ENCODE peak calls at places on chromosomes 11 and 22, in five cellular contexts. One of them, this sample, is unnamed.

GRCh38 chr22:24009227-24010017 is 1.7 kb upstream of the CABIN1 start:
- DNase-seq in stomach: no peak
- DNase-seq in transverse colon: no peak
- DNase-seq in SK-N-SH: no peak
- DNase-seq in GM23338: no peak
- DNase-seq in this sample: no peak

GRCh38 chr22:19429950-19430889 is 1.3 kb downstream of the HIRA start:
- DNase-seq in stomach: peak; percentile 40
- DNase-seq in transverse colon: peak; percentile 26
- DNase-seq in SK-N-SH: peak; percentile 40
- DNase-seq in GM23338: peak; percentile 28
- DNase-seq in this sample: no peak

GRCh38 chr22:24208012-24208749 is 26.9 kb downstream of the SUSD2 start:
- DNase-seq in stomach: peak; percentile 58
- DNase-seq in transverse colon: no peak
- DNase-seq in SK-N-SH: peak; percentile 2
- DNase-seq in GM23338: no peak
- DNase-seq in this sample: peak; percentile 80

GRCh38 chr22:31561238-31561887 is 65.0 kb downstream of the SFI1 start:
- DNase-seq in stomach: peak; percentile 83
- DNase-seq in transverse colon: peak; percentile 84
- DNase-seq in SK-N-SH: peak; percentile 76
- DNase-seq in GM23338: peak; percentile 95
- DNase-seq in this sample: no peak

GRCh38 chr11:284081-285020 is 4.6 kb upstream of the PGGHG start:
- DNase-seq in stomach: no peak
- DNase-seq in transverse colon: no peak
- DNase-seq in SK-N-SH: peak; percentile 34
- DNase-seq in GM23338: no peak
- DNase-seq in this sample: no peak

GRCh38 chr22:47630741-47631534 is 868.5 kb downstream of the TBC1D22A start:
- DNase-seq in stomach: peak; percentile 20
- DNase-seq in transverse colon: no peak
- DNase-seq in SK-N-SH: no peak
- DNase-seq in GM23338: no peak
- DNase-seq in this sample: no peak

GRCh38 chr11:110587972-110588371 is 124.3 kb downstream of the ARHGAP20 start:
- DNase-seq in stomach: no peak
- DNase-seq in transverse colon: no peak
- DNase-seq in SK-N-SH: no peak
- DNase-seq in GM23338: no peak
- DNase-seq in this sample: no peak

GRCh38 chr22:47787501-47788227 is 1025.2 kb downstream of the TBC1D22A start:
- DNase-seq in stomach: no peak
- DNase-seq in transverse colon: no peak
- DNase-seq in SK-N-SH: no peak
- DNase-seq in GM23338: no peak
- DNase-seq in this sample: no peak

DNA sequence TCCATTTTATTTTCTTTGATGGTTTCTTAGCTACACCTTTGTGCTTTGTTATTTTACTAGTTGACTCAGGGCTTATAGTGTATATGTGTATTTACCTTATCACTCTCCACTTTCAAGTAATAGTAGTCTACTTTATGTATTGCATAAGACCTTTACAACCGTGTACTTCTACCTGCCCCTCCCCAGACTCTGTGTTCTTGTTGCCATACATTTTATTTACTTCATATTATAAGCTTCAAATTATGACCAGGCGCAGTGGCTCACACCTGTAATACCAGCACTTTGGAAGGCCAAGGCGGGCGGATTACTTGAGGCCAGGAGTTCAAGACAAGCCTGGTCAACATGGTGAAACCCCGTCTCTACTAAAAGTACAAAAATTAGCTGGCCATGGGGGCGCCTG is 28.2 kb upstream of the CTSD start:
- DNase-seq in stomach: no peak
- DNase-seq in transverse colon: peak; percentile 57
- DNase-seq in SK-N-SH: no peak
- DNase-seq in GM23338: no peak
- DNase-seq in this sample: no peak
- H3K4me1 ChIP-seq in stomach: no peaks in the 10 kb centered on the region
- H3K4me1 ChIP-seq in transverse colon: no peaks in the 10 kb centered on the region
- H3K4me1 ChIP-seq in SK-N-SH: peaks cover 4% of the 10 kb centered on the region
- H3K4me1 ChIP-seq in GM23338: no peaks in the 10 kb centered on the region
- H3K4me1 ChIP-seq in this sample: no peaks in the 10 kb centered on the region

DNA sequence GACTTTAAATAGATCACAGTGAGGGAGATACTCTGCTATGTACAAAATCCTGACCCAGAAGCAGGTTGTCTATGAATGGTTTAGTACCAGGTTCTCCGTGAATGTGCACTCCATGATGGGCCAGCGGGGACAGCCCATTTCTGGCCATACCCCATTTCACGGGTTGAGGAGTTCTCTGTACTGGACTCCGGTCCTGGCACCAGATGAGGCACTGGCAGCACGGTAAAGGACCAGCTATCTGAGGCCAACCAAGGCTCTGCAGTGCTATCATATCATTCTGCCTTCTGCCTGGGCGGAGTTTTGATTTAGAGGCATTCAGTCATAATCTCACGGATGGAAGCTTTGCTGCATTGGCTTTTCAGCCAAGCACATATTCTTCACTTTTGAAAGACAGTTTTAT is 18.5 kb upstream of the KMT5B start:
- DNase-seq in stomach: no peak
- DNase-seq in transverse colon: no peak
- DNase-seq in SK-N-SH: no peak
- DNase-seq in GM23338: no peak
- DNase-seq in this sample: no peak
- H3K4me3 ChIP-seq in stomach: no peak overlapping the region
- H3K4me3 ChIP-seq in transverse colon: no peak overlapping the region
- H3K4me3 ChIP-seq in SK-N-SH: no peak overlapping the region
- H3K4me3 ChIP-seq in GM23338: no peak overlapping the region
- H3K4me3 ChIP-seq in this sample: no peak overlapping the region

DNA sequence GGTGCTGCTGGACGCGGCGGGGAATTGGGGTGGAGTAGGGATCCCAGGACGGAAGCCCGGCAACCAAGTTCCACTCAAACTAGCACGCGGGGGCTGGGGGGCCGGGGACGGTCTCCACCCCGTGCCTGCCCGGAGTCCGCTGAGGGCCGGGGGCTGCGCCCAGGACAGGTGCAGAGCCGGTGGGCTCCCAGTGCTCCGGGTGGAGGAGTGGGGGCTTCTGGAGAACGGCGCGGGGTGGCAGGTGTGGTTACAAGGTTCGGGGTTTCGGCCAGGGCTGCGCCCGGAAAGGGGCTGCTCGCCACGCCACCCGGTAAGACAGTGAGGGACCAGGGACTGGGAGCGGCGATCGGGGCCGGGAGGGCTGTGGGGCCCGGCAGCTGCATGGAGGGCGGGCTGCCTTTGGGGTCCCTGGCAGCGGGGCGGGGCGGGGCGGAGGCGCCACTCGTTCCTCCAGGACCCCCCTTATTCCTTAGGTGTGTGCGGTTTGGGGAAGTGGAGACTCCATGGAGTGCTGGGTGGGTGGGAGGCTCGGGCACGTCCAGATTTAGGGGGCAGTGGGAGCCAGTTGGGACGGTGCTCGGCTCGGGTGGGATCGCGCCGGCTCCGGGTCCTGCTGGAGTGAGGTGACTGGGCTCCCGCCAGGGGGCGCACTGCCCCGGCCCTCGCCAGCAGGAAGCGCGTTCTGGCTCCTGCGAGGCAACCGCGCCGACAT is 767 bp downstream of the TSPAN18 start:
- DNase-seq in stomach: peak; percentile 77
- DNase-seq in transverse colon: peak; percentile 78
- DNase-seq in SK-N-SH: peak; percentile 92
- DNase-seq in GM23338: peak; percentile 89
- DNase-seq in this sample: peak; percentile 96
- TF ChIP-seq POLR2AphosphoS5 in stomach: no peak
- TF ChIP-seq POLR2AphosphoS5 in transverse colon: peak; percentile 24
- TF ChIP-seq POLR2AphosphoS5 in SK-N-SH: no peak
- TF ChIP-seq POLR2AphosphoS5 in GM23338: no peak
- TF ChIP-seq POLR2AphosphoS5 in this sample: no peak

DNA sequence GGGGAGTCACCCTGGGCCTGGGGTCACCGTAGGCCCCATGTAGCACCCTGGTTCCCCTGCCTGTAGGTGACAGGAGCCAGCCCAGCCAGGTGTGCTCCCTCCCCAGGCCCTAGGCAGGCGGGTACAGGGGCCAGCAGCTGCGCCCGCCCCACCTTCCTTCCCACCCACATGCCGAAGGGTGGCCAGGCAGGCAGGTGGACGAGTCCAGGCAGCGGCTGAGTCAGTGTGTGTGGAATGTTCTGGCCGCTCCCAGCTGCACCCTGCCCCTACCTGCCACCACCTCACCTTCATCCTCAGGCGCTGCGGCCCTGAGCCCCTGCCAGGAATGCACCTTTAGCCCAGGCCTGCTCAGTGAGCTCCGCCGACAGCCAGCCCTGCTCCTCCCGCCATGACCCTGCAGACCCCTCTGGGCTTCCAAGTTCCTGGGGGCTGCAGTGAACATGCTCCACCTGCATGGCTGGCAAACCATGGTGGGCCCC is 619 bp upstream of the SYT8 start:
- DNase-seq in stomach: peak; percentile 94
- DNase-seq in transverse colon: peak; percentile 92
- DNase-seq in SK-N-SH: no peak
- DNase-seq in GM23338: no peak
- DNase-seq in this sample: peak; percentile 92
- H3K4me1 ChIP-seq in stomach: peaks cover 32% of the 10 kb centered on the region
- H3K4me1 ChIP-seq in transverse colon: peaks cover 50% of the 10 kb centered on the region
- H3K4me1 ChIP-seq in SK-N-SH: peaks cover 59% of the 10 kb centered on the region
- H3K4me1 ChIP-seq in GM23338: no peaks in the 10 kb centered on the region
- H3K4me1 ChIP-seq in this sample: peaks cover 28% of the 10 kb centered on the region

GRCh38 chr11:33735166-33735425 is 1.1 kb downstream of the CD59 start:
- DNase-seq in stomach: no peak
- DNase-seq in transverse colon: no peak
- DNase-seq in SK-N-SH: no peak
- DNase-seq in GM23338: peak; percentile 19
- DNase-seq in this sample: no peak

GRCh38 chr11:33734441-33735165 is 1.6 kb downstream of the CD59 start:
- DNase-seq in stomach: peak; percentile 55
- DNase-seq in transverse colon: peak; percentile 46
- DNase-seq in SK-N-SH: no peak
- DNase-seq in GM23338: no peak
- DNase-seq in this sample: no peak

GRCh38 chr11:33730716-33731115 is 5.5 kb downstream of the CD59 start:
- DNase-seq in stomach: no peak
- DNase-seq in transverse colon: no peak
- DNase-seq in SK-N-SH: no peak
- DNase-seq in GM23338: no peak
- DNase-seq in this sample: no peak

GRCh38 chr11:33733978-33734377 is 2.2 kb downstream of the CD59 start:
- DNase-seq in stomach: no peak
- DNase-seq in transverse colon: no peak
- DNase-seq in SK-N-SH: no peak
- DNase-seq in GM23338: no peak
- DNase-seq in this sample: no peak

DNA sequence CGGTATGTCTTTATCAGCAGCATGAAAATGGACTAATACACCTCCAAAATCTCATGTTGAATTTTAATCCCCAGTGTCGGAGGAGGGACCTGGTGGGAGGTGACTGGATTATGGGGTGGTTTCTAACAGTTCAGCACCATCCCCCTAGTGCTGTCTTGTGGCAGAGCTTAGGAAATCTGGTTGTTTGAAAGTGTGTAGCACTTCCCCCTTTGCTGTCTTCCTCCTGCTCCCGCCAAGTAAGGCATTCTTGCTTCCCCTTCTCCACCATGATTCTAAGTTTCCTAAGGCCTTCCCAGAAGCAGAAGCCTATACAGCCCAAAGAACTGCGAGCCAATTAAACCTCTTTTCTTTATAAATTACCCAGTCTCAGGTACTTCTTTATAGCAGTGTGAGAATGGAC is 4.0 kb downstream of the CD59 start:
- DNase-seq in stomach: no peak
- DNase-seq in transverse colon: no peak
- DNase-seq in SK-N-SH: no peak
- DNase-seq in GM23338: peak; percentile 14
- DNase-seq in this sample: peak; percentile 38
- H3K4me3 ChIP-seq in stomach: no peak overlapping the region
- H3K4me3 ChIP-seq in transverse colon: no peak overlapping the region
- H3K4me3 ChIP-seq in SK-N-SH: no peak overlapping the region
- H3K4me3 ChIP-seq in GM23338: no peak overlapping the region
- H3K4me3 ChIP-seq in this sample: peak overlapping the region; percentile 90